ENCODE peak calls at places on chromosomes 5 and 9, in eight cellular contexts. Z, U, A, O, V, H, L and Y are unnamed samples.

GRCh38 chr5:155872801-155873200 is 454.2 kb upstream of the SGCD start:
- DNase-seq in Z (no peak), U (no peak), A (no peak), O (no peak), V (no peak), H (no peak), L (no peak), Y (no peak)

GRCh38 chr5:175288048-175288621 is 155.8 kb downstream of the DRD1 start:
- DNase-seq in Z (no peak), U (no peak), A (no peak), O (peak; percentile 66), V (no peak), H (peak; percentile 93), L (no peak), Y (peak; percentile 23)

GRCh38 chr9:87337335-87338074 is 160.2 kb upstream of the DAPK1 start:
- DNase-seq in Z (no peak), U (peak; percentile 47), A (no peak), O (peak; percentile 79), V (no peak), H (peak; percentile 65), L (no peak), Y (no peak)

GRCh38 chr9:6354072-6354686 is 26.0 kb downstream of the TPD52L3 start:
- DNase-seq in Z (no peak), U (no peak), A (no peak), O (peak; percentile 69), V (no peak), H (peak; percentile 65), L (no peak), Y (peak; percentile 49)

GRCh38 chr5:41856644-41857491 is 13.4 kb downstream of the OXCT1 start:
- DNase-seq in Z (peak; percentile 75), U (no peak), A (no peak), O (peak; percentile 69), V (no peak), H (peak; percentile 48), L (no peak), Y (peak; percentile 58)

GRCh38 chr5:177992466-177992865 is 3.6 kb downstream of the PROP1 start:
- DNase-seq in Z (no peak), U (no peak), A (no peak), O (no peak), V (no peak), H (no peak), L (no peak), Y (no peak)

GRCh38 chr5:156647034-156647451 is 203.1 kb upstream of the PPP1R2B start:
- DNase-seq in Z (no peak), U (no peak), A (no peak), O (peak; percentile 16), V (no peak), H (peak; percentile 61), L (no peak), Y (no peak)

GRCh38 chr9:125522328-125522725 is 184.7 kb downstream of the MAPKAP1 start:
- DNase-seq in Z (no peak), U (no peak), A (no peak), O (no peak), V (no peak), H (peak; percentile 91), L (no peak), Y (no peak)

GRCh38 chr9:69745716-69746538 is 13.9 kb downstream of the PTAR1 start:
- DNase-seq in Z (no peak), U (no peak), A (no peak), O (peak; percentile 53), V (no peak), H (peak; percentile 19), L (no peak), Y (no peak)

GRCh38 chr9:36189978-36190377 is 743 bp upstream of the CLTA start:
- DNase-seq in Z (no peak), U (no peak), A (peak; percentile 53), O (peak; percentile 56), V (no peak), H (no peak), L (no peak), Y (no peak)

GRCh38 chr9:127905788-127906191 is 6.4 kb upstream of the ST6GALNAC6 start:
- DNase-seq in Z (no peak), U (no peak), A (no peak), O (no peak), V (no peak), H (no peak), L (no peak), Y (no peak)

GRCh38 chr5:138663009-138663408 is 87.8 kb upstream of the HSPA9 start:
- DNase-seq in Z (no peak), U (no peak), A (no peak), O (no peak), V (no peak), H (no peak), L (no peak), Y (no peak)

GRCh38 chr9:98796364-98797101 is at the start of gene ANKS6:
- DNase-seq in Z (peak; percentile 77), U (peak; percentile 25), A (peak; percentile 88), O (peak; percentile 71), V (no peak), H (peak; percentile 68), L (peak; percentile 89), Y (no peak)

GRCh38 chr5:67537439-67538342 is 341.1 kb upstream of the CD180 start:
- DNase-seq in Z (no peak), U (no peak), A (no peak), O (no peak), V (no peak), H (no peak), L (no peak), Y (no peak)

GRCh38 chr5:69364414-69364813 is 4.9 kb downstream of the AK6 start:
- DNase-seq in Z (no peak), U (no peak), A (no peak), O (peak; percentile 57), V (no peak), H (no peak), L (no peak), Y (peak; percentile 21)

GRCh38 chr5:145158654-145159199 is 676.4 kb downstream of the PRELID2 start:
- DNase-seq in Z (no peak), U (no peak), A (no peak), O (no peak), V (no peak), H (no peak), L (no peak), Y (no peak)

GRCh38 chr5:150658699-150659265 is 2.3 kb upstream of the MYOZ3 start:
- DNase-seq in Z (no peak), U (no peak), A (peak; percentile 56), O (no peak), V (no peak), H (no peak), L (peak; percentile 41), Y (no peak)

GRCh38 chr5:143509758-143510221 is 106.3 kb upstream of the NR3C1 start:
- DNase-seq in Z (no peak), U (no peak), A (no peak), O (no peak), V (no peak), H (no peak), L (no peak), Y (no peak)

GRCh38 chr5:143511736-143512135 is 108.2 kb upstream of the NR3C1 start:
- DNase-seq in Z (no peak), U (no peak), A (no peak), O (no peak), V (no peak), H (no peak), L (no peak), Y (no peak)

GRCh38 chr5:143505354-143505753 is 101.9 kb upstream of the NR3C1 start:
- DNase-seq in Z (no peak), U (no peak), A (no peak), O (no peak), V (no peak), H (no peak), L (no peak), Y (no peak)

GRCh38 chr5:143505934-143506333 is 102.4 kb upstream of the NR3C1 start:
- DNase-seq in Z (no peak), U (no peak), A (no peak), O (no peak), V (no peak), H (no peak), L (no peak), Y (no peak)

GRCh38 chr5:143506881-143507552 is 103.5 kb upstream of the NR3C1 start:
- DNase-seq in Z (no peak), U (peak; percentile 26), A (no peak), O (peak; percentile 96), V (no peak), H (peak; percentile 95), L (no peak), Y (no peak)
- TF ChIP-seq CTCF in Z (no peak), U (no peak), A (no peak), O (peak; percentile 35), V (no peak), H (no peak), L (no peak), Y (no peak)

GRCh38 chr9:68704804-68705635 is at the start of gene PIP5K1B:
- DNase-seq in Z (no peak), U (peak; percentile 65), A (peak; percentile 83), O (peak; percentile 29), V (no peak), H (peak; percentile 61), L (peak; percentile 89), Y (no peak)
- H3K27ac ChIP-seq in Z (peak within 1 kb of the TSS; percentile 1), U (peak within 1 kb of the TSS; percentile 64), A (peak within 1 kb of the TSS; percentile 85), O (peak within 1 kb of the TSS; percentile 61), V (peak within 1 kb of the TSS; percentile 47), H (no peak within 1 kb of the TSS), L (peak within 1 kb of the TSS; percentile 88), Y (no peak within 1 kb of the TSS)

DNA sequence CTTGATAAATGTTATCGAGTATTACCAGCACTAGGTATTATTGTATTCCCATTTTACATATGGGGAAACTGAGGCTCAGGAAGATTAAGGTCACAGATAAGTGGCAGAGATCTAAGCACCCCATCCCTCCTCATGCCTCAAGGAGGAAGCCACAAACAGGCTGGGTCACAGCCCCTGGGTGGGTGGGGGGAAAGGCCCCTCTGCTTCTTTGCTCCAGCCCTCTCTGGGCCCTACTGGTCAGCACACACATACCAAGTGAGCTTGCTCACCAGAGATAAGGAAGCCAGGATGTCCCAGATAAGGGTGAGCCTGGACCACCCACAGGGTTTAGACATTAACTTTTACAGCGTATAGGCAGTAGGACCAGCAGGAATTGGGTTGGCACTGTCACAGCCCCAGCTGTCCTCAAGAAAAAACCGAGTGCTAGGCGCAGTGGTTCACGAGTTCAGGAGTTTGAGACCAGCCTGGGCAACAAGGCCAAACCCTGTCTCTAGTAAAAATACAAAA is 45.3 kb downstream of the STK10 start:
- DNase-seq in Z (no peak), U (no peak), A (no peak), O (no peak), V (no peak), H (peak; percentile 59), L (no peak), Y (no peak)
- TF ChIP-seq CTCF in Z (no peak), U (no peak), A (no peak), O (no peak), V (no peak), H (no peak), L (no peak), Y (no peak)

DNA sequence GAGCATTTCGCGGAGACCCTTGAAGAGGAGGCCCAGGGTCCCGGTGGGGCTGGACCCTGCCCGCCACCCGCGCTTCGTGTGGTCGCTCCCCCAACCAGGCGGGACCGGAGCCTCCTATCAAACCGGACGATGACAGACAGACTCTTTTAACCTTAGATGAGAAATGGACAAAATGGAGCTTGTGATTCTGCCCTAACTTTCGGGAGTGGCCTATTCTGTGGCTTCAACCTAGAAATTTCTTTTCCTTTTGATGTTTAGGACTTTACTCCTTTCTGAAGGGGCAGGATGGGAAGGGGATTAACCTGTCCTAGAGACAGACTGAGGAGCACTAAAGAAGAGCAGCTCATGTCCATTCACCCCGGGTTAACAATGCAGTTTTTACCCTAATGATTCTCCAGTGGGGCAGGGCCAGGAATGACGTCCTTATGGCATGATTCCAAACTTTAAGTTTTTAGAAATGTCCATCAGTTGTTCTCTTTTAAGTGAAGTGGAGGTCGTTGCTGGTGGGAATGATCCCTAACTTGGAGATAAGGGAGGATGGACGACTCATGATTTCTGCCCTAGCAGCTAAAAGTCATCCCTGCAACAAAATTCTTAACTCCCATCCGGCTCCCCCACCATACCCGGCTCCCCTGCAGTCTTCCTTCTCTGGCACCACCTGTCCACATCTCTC is 1.0 kb downstream of the NIPSNAP3A start:
- DNase-seq in Z (no peak), U (no peak), A (no peak), O (peak; percentile 28), V (no peak), H (peak; percentile 26), L (no peak), Y (no peak)
- H3K27ac ChIP-seq in Z (peak overlapping the region; percentile 94), U (peak overlapping the region; percentile 94), A (peak overlapping the region; percentile 88), O (peak overlapping the region; percentile 96), V (peak overlapping the region; percentile 86), H (peak overlapping the region; percentile 90), L (peak overlapping the region; percentile 96), Y (peak overlapping the region; percentile 51)